ENCODE peak calls at places on chromosomes 12 and 14, in six cellular contexts. V, W, D, P, F and K are unnamed samples. For H3K9me3, the result is how much of the 10 kb centered on the place peaks cover.

GRCh38 chr12:107467716-107468115 is 217.9 kb upstream of the PWP1 start:
- DNase-seq in W (no peak), V (no peak), F (peak), D (peak), P (no peak), K (no peak)

GRCh38 chr12:122306407-122306806 is 40.1 kb upstream of the VPS33A start:
- DNase-seq in V (peak), W (peak), F (no peak), P (no peak), D (no peak), K (peak)

GRCh38 chr12:112370156-112370555 is 12.1 kb downstream of the HECTD4 start:
- DNase-seq in V (no peak), P (no peak), F (peak), W (no peak), D (peak), K (peak)

GRCh38 chr14:100694579-100695422 is 31.9 kb upstream of the DLK1 start:
- DNase-seq in P (no peak), V (no peak), D (no peak), F (no peak), W (no peak), K (no peak)

GRCh38 chr14:22556021-22556989 is 32.7 kb downstream of the DAD1 start:
- DNase-seq in D (peak), V (no peak), F (peak), P (no peak), W (no peak), K (no peak)

GRCh38 chr12:81412940-81413339 is 335.1 kb downstream of the ACSS3 start:
- DNase-seq in V (no peak), W (no peak), P (no peak), F (no peak), D (no peak), K (no peak)

GRCh38 chr12:122013792-122014590 is 7.7 kb upstream of the BCL7A start:
- DNase-seq in W (no peak), P (no peak), V (no peak), D (no peak), F (no peak), K (no peak)

GRCh38 chr14:71221119-71221518 is 313.9 kb downstream of the PCNX1 start:
- DNase-seq in P (no peak), F (no peak), V (no peak), D (no peak), W (no peak), K (no peak)

GRCh38 chr14:59187802-59188460 is 536 bp upstream of the DAAM1 start:
- DNase-seq in D (no peak), W (no peak), P (no peak), F (no peak), V (no peak), K (no peak)

GRCh38 chr12:132574271-132574996 is 35.9 kb downstream of the LRCOL1 start:
- DNase-seq in F (no peak), D (no peak), P (no peak), V (no peak), W (no peak), K (no peak)

GRCh38 chr14:95432152-95433093 is 84.0 kb downstream of the SYNE3 start:
- DNase-seq in W (peak), P (no peak), V (peak), D (peak), F (peak), K (peak)

GRCh38 chr12:81992461-81992860 is 233.3 kb upstream of the PPFIA2 start:
- DNase-seq in D (no peak), P (peak), V (peak), F (no peak), W (no peak), K (no peak)

GRCh38 chr12:92468358-92469020 is 234.3 kb upstream of the PLEKHG7 start:
- DNase-seq in D (no peak), V (no peak), P (no peak), F (no peak), W (no peak), K (peak)

GRCh38 chr14:103061482-103061976 is 4.2 kb upstream of the CDC42BPB start:
- DNase-seq in W (no peak), P (no peak), F (no peak), V (no peak), D (no peak), K (no peak)

GRCh38 chr12:52198454-52199215 is 6.8 kb upstream of the KRT80 start:
- DNase-seq in D (no peak), V (no peak), W (no peak), P (no peak), F (no peak), K (no peak)

GRCh38 chr12:100688451-100688864 is 106.1 kb upstream of the ANO4 start:
- DNase-seq in F (peak), D (no peak), V (no peak), P (no peak), W (no peak), K (no peak)

GRCh38 chr12:122021193-122021821 is 377 bp upstream of the BCL7A start:
- DNase-seq in D (no peak), P (no peak), W (peak), F (peak), V (peak), K (peak)

GRCh38 chr14:75648066-75648838 is 12.4 kb downstream of the ERG28 start:
- DNase-seq in P (no peak), D (peak), F (peak), W (no peak), V (no peak), K (peak)

GRCh38 chr14:94145902-94146527 is 16.6 kb upstream of the IFI27L2 start:
- DNase-seq in P (no peak), V (no peak), W (no peak), D (no peak), F (no peak), K (no peak)

GRCh38 chr14:29671034-29671433 is 256.6 kb downstream of the PRKD1 start:
- DNase-seq in V (no peak), W (no peak), F (peak), P (no peak), D (peak), K (no peak)

DNA sequence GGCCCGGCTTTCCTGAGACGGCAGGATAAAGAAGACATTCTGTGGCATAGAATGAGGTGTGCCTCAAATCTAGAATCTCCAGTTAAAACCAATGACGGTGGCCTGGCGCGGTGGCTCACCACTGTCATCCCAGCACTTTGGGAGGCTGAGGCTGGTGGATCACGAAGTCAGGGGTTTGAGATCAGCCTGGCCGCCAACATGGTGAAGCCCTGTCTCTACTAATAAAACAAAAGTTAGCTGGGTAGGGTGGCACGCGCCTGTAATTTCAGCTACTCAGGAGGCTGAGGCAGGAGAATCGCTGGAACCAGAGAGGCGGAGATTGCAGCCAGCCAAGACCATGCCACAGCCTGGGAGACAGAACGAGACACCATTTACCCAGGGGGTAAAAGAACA is 193.6 kb downstream of the ALG10 start:
- DNase-seq in P (no peak), W (no peak), D (no peak), V (no peak), F (no peak), K (no peak)
- H3K9me3 ChIP-seq in P (under half), W (under half), D (under half), V (under half), F (under half), K (half or more)

GRCh38 chr12:49131051-49131972 is at the start of gene TUBA1B:
- DNase-seq in W (peak), V (peak), F (peak), P (peak), D (peak), K (peak)
- H3K23ac ChIP-seq in W (no peak), V (no peak), F (no peak), P (peak), D (peak), K (no peak)

DNA sequence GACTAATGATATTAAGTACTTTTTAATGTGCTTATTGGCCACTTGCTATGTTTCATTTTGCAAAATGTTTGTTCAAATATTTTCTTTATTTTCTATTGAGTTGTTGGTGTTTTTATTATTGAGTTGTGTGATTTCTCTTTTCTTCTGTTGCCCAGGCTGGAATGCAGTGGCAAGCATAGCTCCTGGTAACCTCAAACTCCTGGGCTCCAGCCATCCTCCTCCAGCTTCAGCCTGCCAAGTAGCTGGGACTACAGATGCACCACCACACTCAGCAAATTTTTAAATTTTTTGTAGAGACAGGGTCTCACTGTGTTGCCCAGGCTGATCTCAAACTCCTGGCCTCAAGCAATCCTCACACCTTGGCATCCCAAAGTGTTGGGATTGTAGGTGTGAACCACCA is 199.2 kb downstream of the NOVA1 start:
- DNase-seq in F (no peak), W (no peak), V (no peak), P (no peak), D (no peak), K (no peak)
- H3K9me3 ChIP-seq in F (under half), W (under half), V (under half), P (under half), D (under half), K (under half)

GRCh38 chr12:115619061-115619460 is 658.4 kb downstream of the MED13L start:
- DNase-seq in W (no peak), P (no peak), V (no peak), D (no peak), F (no peak), K (no peak)
- H3K23ac ChIP-seq in W (no peak), P (no peak), V (no peak), D (no peak), F (no peak), K (no peak)

DNA sequence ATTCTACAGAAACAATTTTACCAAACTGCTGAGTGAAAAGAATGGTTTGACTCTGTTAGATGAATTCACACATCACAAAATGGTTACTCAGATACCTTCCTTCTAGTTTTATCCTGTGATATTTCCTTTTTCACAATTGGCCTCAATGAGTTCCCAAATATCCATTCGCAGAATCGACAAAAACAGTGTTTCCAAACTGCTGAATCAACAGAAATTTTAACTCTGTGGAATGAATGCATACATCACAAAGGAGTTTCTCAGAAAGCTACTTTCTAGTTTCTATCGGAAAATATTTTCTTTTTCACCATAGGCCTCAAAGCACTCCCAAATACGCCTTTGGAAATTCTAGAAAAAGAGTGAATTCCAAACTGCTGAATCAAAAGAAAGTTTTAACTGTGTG is 525.0 kb downstream of the ALG10 start:
- DNase-seq in V (no peak), P (no peak), D (no peak), W (no peak), F (no peak), K (no peak)
- H3K9me3 ChIP-seq in V (half or more), P (under half), D (under half), W (half or more), F (half or more), K (under half)

GRCh38 chr14:74313601-74314000 is 10.9 kb upstream of the ABCD4 start:
- DNase-seq in V (no peak), F (no peak), W (no peak), D (no peak), P (no peak), K (no peak)
- H3K23ac ChIP-seq in V (no peak), F (no peak), W (no peak), D (no peak), P (no peak), K (no peak)

GRCh38 chr12:131229426-131230339 is 276.0 kb downstream of the ADGRD1 start:
- DNase-seq in V (peak), P (no peak), D (no peak), F (no peak), W (peak), K (no peak)

GRCh38 chr12:131235871-131236271 is 282.2 kb downstream of the ADGRD1 start:
- DNase-seq in V (no peak), P (no peak), D (no peak), W (no peak), F (no peak), K (no peak)

GRCh38 chr12:131231194-131231980 is 277.7 kb downstream of the ADGRD1 start:
- DNase-seq in F (no peak), P (no peak), D (no peak), W (no peak), V (no peak), K (no peak)

GRCh38 chr12:131230340-131231099 is 276.8 kb downstream of the ADGRD1 start:
- DNase-seq in D (no peak), W (no peak), F (no peak), P (no peak), V (no peak), K (no peak)

DNA sequence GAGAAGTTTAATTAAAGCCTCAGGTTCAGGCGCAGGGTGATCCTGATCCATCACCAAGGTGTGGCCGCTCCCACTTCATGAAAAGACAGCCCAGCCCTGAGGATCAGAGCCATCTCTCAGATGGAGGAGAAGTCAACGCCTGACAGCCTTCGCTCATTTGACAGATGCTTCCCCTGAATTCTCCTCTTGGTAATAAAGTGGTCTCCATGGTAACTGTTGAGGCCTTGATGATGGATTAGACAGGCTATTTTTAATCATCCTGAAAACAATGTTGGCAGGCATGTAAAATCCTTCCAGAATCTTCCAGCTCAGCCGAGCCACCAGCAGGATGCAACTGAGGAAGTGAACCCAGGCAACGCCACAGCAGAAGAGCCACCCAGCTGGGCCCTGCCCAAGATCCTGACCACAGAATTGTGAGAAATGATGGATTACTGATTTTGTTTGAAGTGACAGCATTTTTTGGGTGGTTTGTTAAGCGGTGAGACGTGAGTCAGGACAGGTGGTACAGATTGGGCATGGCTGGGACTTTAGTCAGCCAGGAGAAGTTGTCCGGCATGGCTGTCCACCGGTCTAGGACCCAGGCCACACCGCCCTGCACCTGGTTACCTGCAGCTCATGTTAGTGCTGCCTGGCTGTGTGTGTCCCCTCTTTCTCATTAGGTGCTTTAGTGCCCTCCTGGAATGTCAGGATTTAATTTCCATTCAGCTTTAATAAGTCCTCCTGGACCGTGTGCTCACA is 280.2 kb downstream of the ADGRD1 start:
- DNase-seq in F (no peak), W (no peak), D (no peak), V (no peak), P (no peak), K (no peak)
- H3K9me3 ChIP-seq in F (under half), W (under half), D (under half), V (under half), P (under half), K (under half)

GRCh38 chr12:118372541-118373495 is at the start of gene TAOK3:
- DNase-seq in F (peak), P (peak), V (peak), W (peak), D (peak), K (peak)

GRCh38 chr12:118370601-118371000 is 2.1 kb downstream of the TAOK3 start:
- DNase-seq in W (no peak), V (no peak), D (no peak), P (no peak), F (no peak), K (no peak)

GRCh38 chr12:118374126-118374725 is 1.5 kb upstream of the TAOK3 start:
- DNase-seq in V (no peak), D (no peak), P (no peak), W (peak), F (no peak), K (no peak)

GRCh38 chr12:118373628-118374027 is 921 bp upstream of the TAOK3 start:
- DNase-seq in P (no peak), W (no peak), D (no peak), V (no peak), F (no peak), K (peak)

DNA sequence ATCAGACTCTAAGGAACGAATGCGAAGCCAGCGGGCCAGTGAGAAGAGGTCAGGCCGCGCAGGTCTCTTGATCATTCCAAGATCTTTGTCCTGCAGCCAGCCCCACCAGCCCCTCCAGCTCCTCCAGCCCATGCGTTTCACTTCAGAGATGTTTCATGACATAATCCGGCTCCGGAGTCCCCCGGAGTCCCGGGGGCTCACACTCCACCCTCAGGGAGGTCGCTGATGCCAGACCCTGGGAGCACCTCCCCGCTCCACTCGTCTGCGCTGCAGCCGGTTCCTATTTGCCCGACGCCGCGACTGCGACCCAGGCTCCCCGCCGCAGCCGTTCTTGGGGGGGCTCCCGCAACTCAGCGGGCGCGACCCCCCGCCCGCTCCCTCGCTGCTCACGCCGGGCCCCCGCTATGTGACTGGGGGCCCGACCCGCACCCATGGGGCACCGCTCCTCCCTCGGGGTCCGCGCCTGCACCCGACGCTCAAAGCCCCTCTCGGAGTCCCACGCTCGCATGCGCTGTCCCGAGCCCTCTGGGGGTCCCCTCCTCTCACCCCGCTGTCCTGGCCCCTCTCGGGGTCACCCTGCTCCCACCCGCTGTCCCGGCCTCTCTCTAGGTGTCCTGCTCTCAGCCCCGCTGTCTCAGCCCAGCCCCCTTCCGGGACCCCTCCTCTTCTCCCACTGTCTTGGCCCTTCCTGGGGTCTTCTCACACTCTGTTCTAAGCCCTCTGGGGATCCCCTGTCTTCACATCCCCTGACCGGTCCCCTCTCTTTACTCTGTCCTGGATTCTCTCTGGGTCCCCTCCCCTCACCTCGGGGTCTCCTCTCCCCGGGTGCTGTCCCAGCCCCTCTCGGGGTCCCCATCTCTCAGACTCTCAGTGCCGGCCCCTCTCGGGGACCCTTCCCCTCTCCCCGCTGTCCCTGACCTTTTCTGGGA is 1.1 kb downstream of the TAOK3 start:
- DNase-seq in W (peak), F (peak), P (peak), D (no peak), V (peak), K (peak)
- H3K23ac ChIP-seq in W (no peak), F (no peak), P (peak), D (peak), V (no peak), K (no peak)